ENCODE peak calls at places on chromosome 13, in six cellular contexts. K is activated T-cell treated with anti-CD3 and anti-CD28 coated beads for 1 hour, C is GM03348, X is HEK293T, V is T-helper 9 cell, U is NCI-H69. O is an unnamed sample.

GRCh38 chr13:45782327-45783045 is 69.1 kb downstream of the SIAH3 start:
- DNase-seq in V (no peak), X (no peak), C (no peak), U (no peak), K (no peak), O (no peak)

GRCh38 chr13:111429064-111429558 is 108.7 kb downstream of the TEX29 start:
- DNase-seq in X (peak), K (peak), U (peak), V (no peak), C (peak), O (peak)

GRCh38 chr13:97904059-97904458 is 49.4 kb upstream of the IPO5 start:
- DNase-seq in K (no peak), V (no peak), U (no peak), X (no peak), C (peak), O (no peak)

GRCh38 chr13:42153371-42153770 is 104.9 kb downstream of the DGKH start:
- DNase-seq in V (no peak), C (no peak), U (no peak), K (no peak), X (no peak), O (peak)

GRCh38 chr13:32125746-32126145 is 94.2 kb downstream of the FRY start:
- DNase-seq in X (no peak), K (no peak), C (peak), U (no peak), V (no peak), O (no peak)

GRCh38 chr13:102195566-102196462 is 206.0 kb downstream of the FGF14 start:
- DNase-seq in V (no peak), X (no peak), U (peak), K (no peak), C (no peak), O (no peak)

GRCh38 chr13:97583884-97584497 is 150.0 kb downstream of the RAP2A start:
- DNase-seq in X (no peak), U (peak), V (no peak), C (no peak), K (no peak), O (no peak)

GRCh38 chr13:76663941-76664340 is 222.3 kb downstream of the KCTD12 start:
- DNase-seq in K (no peak), V (no peak), U (peak), C (peak), X (no peak), O (no peak)

GRCh38 chr13:94707400-94708021 is 4.8 kb downstream of the SOX21 start:
- DNase-seq in C (no peak), V (no peak), U (peak), X (peak), K (no peak), O (no peak)

GRCh38 chr13:51151463-51151862 is 40.4 kb upstream of the C13orf42 start:
- DNase-seq in U (no peak), X (no peak), V (no peak), K (no peak), C (no peak), O (no peak)

GRCh38 chr13:66723606-66724005 is 506.5 kb downstream of the PCDH9 start:
- DNase-seq in U (peak), C (no peak), X (no peak), V (no peak), K (no peak), O (no peak)

GRCh38 chr13:21676611-21677021 is 5.7 kb downstream of the FGF9 start:
- DNase-seq in X (no peak), U (peak), K (no peak), V (no peak), C (peak), O (peak)

GRCh38 chr13:100520936-100521765 is 67.4 kb downstream of the GGACT start:
- DNase-seq in V (no peak), K (no peak), U (peak), C (no peak), X (peak), O (no peak)

GRCh38 chr13:40137400-40137799 is 481.9 kb downstream of the COG6 start:
- DNase-seq in K (no peak), U (no peak), V (no peak), C (no peak), X (no peak), O (no peak)

GRCh38 chr13:37187110-37187509 is 81.6 kb upstream of the CSNK1A1L start:
- DNase-seq in U (no peak), X (no peak), V (no peak), C (peak), K (no peak), O (no peak)

GRCh38 chr13:24272452-24273161 is 36.8 kb upstream of the C1QTNF9 start:
- DNase-seq in K (no peak), V (no peak), X (no peak), C (no peak), U (no peak), O (no peak)

GRCh38 chr13:30818323-30818960 is 83.1 kb downstream of the ALOX5AP start:
- DNase-seq in C (peak), V (no peak), K (no peak), X (no peak), U (no peak), O (no peak)

GRCh38 chr13:65460136-65460535 is 1770.0 kb downstream of the PCDH9 start:
- DNase-seq in U (no peak), K (no peak), C (peak), V (no peak), X (no peak), O (no peak)

GRCh38 chr13:102267191-102267590 is 134.7 kb downstream of the FGF14 start:
- DNase-seq in U (no peak), V (no peak), K (no peak), X (no peak), C (no peak), O (no peak)

GRCh38 chr13:40094056-40094455 is 438.6 kb downstream of the COG6 start:
- DNase-seq in U (no peak), X (no peak), K (no peak), C (no peak), V (no peak), O (no peak)

GRCh38 chr13:99179460-99179859 is 21.2 kb upstream of the UBAC2 start:
- DNase-seq in X (no peak), U (no peak), V (no peak), K (no peak), C (no peak), O (no peak)

GRCh38 chr13:84263354-84264069 is 381.2 kb upstream of the SLITRK1 start:
- DNase-seq in X (no peak), V (no peak), K (no peak), U (no peak), C (no peak), O (peak)

GRCh38 chr13:95494082-95494681 is 58.3 kb upstream of the CLDN10 start:
- DNase-seq in X (peak), V (no peak), K (no peak), U (peak), C (peak), O (peak)

GRCh38 chr13:39600766-39601165 is 2.2 kb downstream of the LHFPL6 start:
- DNase-seq in X (no peak), C (no peak), K (no peak), V (no peak), U (peak), O (no peak)

GRCh38 chr13:40377783-40378182 is 288.7 kb downstream of the FOXO1 start:
- DNase-seq in V (no peak), K (no peak), U (no peak), C (peak), X (no peak), O (no peak)

GRCh38 chr13:96984061-96984508 is 10.2 kb downstream of the OXGR1 start:
- DNase-seq in V (no peak), K (no peak), C (no peak), X (no peak), U (peak), O (peak)

GRCh38 chr13:23433171-23434153 is at the start of gene SACS:
- DNase-seq in K (no peak), X (peak), C (peak), U (peak), V (no peak), O (peak)

GRCh38 chr13:102729560-102730275 is 34.9 kb upstream of the METTL21C start:
- DNase-seq in V (no peak), X (no peak), C (no peak), K (no peak), U (peak), O (peak)

GRCh38 chr13:24614306-24615080 is 65.7 kb upstream of the ATP12A start:
- DNase-seq in V (no peak), C (no peak), U (no peak), K (no peak), X (no peak), O (no peak)

GRCh38 chr13:20141238-20142018 is 19.4 kb downstream of the GJA3 start:
- DNase-seq in C (no peak), X (peak), K (no peak), U (peak), V (no peak), O (peak)